ENCODE peak calls at places on chromosomes 12 and 14, in six cellular contexts. B is BJ, E is SW480, N is GM03348, Q is foreskin fibroblast, S is GM10248. Y is an unnamed sample.
A peak's percentile ranks its signal among the peaks of the same experiment; 100 is the strongest.

GRCh38 chr12:68665016-68665569 is 21.7 kb upstream of the NUP107 start:
- DNase-seq in B (no peak), E (peak; percentile 2), N (no peak), Q (no peak), S (no peak), Y (no peak)

GRCh38 chr14:67579636-67580035 is 20.4 kb downstream of the PIGH start:
- DNase-seq in B (no peak), E (no peak), N (no peak), Q (no peak), S (no peak), Y (no peak)

GRCh38 chr14:22339277-22339676 is 249.7 kb downstream of the DAD1 start:
- DNase-seq in B (no peak), E (no peak), N (no peak), Q (no peak), S (no peak), Y (no peak)

GRCh38 chr12:131063427-131063826 is 109.7 kb downstream of the ADGRD1 start:
- DNase-seq in B (no peak), E (no peak), N (no peak), Q (no peak), S (no peak), Y (no peak)

GRCh38 chr14:60332869-60333268 is 83.8 kb downstream of the PPM1A start:
- DNase-seq in B (no peak), E (no peak), N (no peak), Q (no peak), S (no peak), Y (no peak)

GRCh38 chr14:105840266-105841021 is 314.1 kb downstream of the TMEM121 start:
- DNase-seq in B (no peak), E (no peak), N (no peak), Q (no peak), S (no peak), Y (no peak)

GRCh38 chr12:65526311-65526710 is 247.8 kb downstream of the MSRB3 start:
- DNase-seq in B (no peak), E (no peak), N (peak; percentile 55), Q (peak; percentile 61), S (no peak), Y (no peak)

GRCh38 chr12:55629058-55629841 is 7.4 kb upstream of the OR10P1 start:
- DNase-seq in B (no peak), E (no peak), N (no peak), Q (no peak), S (no peak), Y (no peak)

GRCh38 chr12:47860873-47861272 is 41.2 kb upstream of the HDAC7 start:
- DNase-seq in B (no peak), E (no peak), N (no peak), Q (no peak), S (no peak), Y (no peak)

GRCh38 chr12:109154485-109155438 is 38.4 kb downstream of the ACACB start:
- DNase-seq in B (no peak), E (peak; percentile 77), N (peak; percentile 99), Q (peak; percentile 88), S (peak; percentile 93), Y (peak; percentile 91)

GRCh38 chr12:75979181-75979580 is 52.4 kb downstream of the PHLDA1 start:
- DNase-seq in B (no peak), E (peak; percentile 93), N (no peak), Q (peak; percentile 64), S (no peak), Y (no peak)

GRCh38 chr12:109378579-109378978 is 30.9 kb downstream of the MYO1H start:
- DNase-seq in B (no peak), E (no peak), N (no peak), Q (no peak), S (no peak), Y (no peak)

GRCh38 chr14:37397941-37398215 is 197.2 kb downstream of the FOXA1 start:
- DNase-seq in B (no peak), E (no peak), N (no peak), Q (no peak), S (no peak), Y (no peak)

GRCh38 chr14:31419179-31420012 is 954 bp downstream of the HEATR5A start:
- DNase-seq in B (no peak), E (peak; percentile 3), N (peak; percentile 80), Q (peak; percentile 74), S (no peak), Y (peak; percentile 79)

Y was measured in hepatocyte.